ENCODE peak calls at places on chromosomes 3 and 15, in nine cellular contexts. One of them, this sample, is unnamed.

GRCh38 chr3:42729404-42730145 is 27.0 kb upstream of the HHATL start:
- DNase-seq in Karpas-422: no peak
- DNase-seq in heart left ventricle: peak; percentile 68
- DNase-seq in mammary epithelial cell: no peak
- DNase-seq in psoas muscle: no peak
- DNase-seq in GM23338: no peak
- DNase-seq in tibial nerve: no peak
- DNase-seq in SK-N-SH: peak; percentile 49
- DNase-seq in cardiac muscle cell: no peak
- DNase-seq in this sample: no peak

GRCh38 chr3:194285859-194286197 is 65.3 kb downstream of the CPN2 start:
- DNase-seq in Karpas-422: no peak
- DNase-seq in heart left ventricle: no peak
- DNase-seq in mammary epithelial cell: no peak
- DNase-seq in psoas muscle: no peak
- DNase-seq in GM23338: no peak
- DNase-seq in tibial nerve: no peak
- DNase-seq in SK-N-SH: no peak
- DNase-seq in cardiac muscle cell: no peak
- DNase-seq in this sample: no peak

GRCh38 chr15:81410318-81410753 is 36.3 kb upstream of the TMC3 start:
- DNase-seq in Karpas-422: peak; percentile 82
- DNase-seq in heart left ventricle: peak; percentile 66
- DNase-seq in mammary epithelial cell: peak; percentile 68
- DNase-seq in psoas muscle: peak; percentile 71
- DNase-seq in GM23338: peak; percentile 90
- DNase-seq in tibial nerve: peak; percentile 82
- DNase-seq in SK-N-SH: peak; percentile 57
- DNase-seq in cardiac muscle cell: peak; percentile 72
- DNase-seq in this sample: no peak

GRCh38 chr3:35709691-35710090 is 70.4 kb downstream of the ARPP21 start:
- DNase-seq in Karpas-422: no peak
- DNase-seq in heart left ventricle: no peak
- DNase-seq in mammary epithelial cell: no peak
- DNase-seq in psoas muscle: no peak
- DNase-seq in GM23338: peak; percentile 11
- DNase-seq in tibial nerve: no peak
- DNase-seq in SK-N-SH: no peak
- DNase-seq in cardiac muscle cell: no peak
- DNase-seq in this sample: no peak

GRCh38 chr3:51393564-51393963 is 2.5 kb downstream of the RBM15B start:
- DNase-seq in Karpas-422: no peak
- DNase-seq in heart left ventricle: no peak
- DNase-seq in mammary epithelial cell: no peak
- DNase-seq in psoas muscle: no peak
- DNase-seq in GM23338: no peak
- DNase-seq in tibial nerve: no peak
- DNase-seq in SK-N-SH: no peak
- DNase-seq in cardiac muscle cell: no peak
- DNase-seq in this sample: no peak

GRCh38 chr15:31477851-31478250 is 151.2 kb downstream of the KLF13 start:
- DNase-seq in Karpas-422: no peak
- DNase-seq in heart left ventricle: no peak
- DNase-seq in mammary epithelial cell: no peak
- DNase-seq in psoas muscle: no peak
- DNase-seq in GM23338: no peak
- DNase-seq in tibial nerve: no peak
- DNase-seq in SK-N-SH: no peak
- DNase-seq in cardiac muscle cell: no peak
- DNase-seq in this sample: peak; percentile 13

GRCh38 chr15:40693904-40694705 is 869 bp upstream of the RAD51 start:
- DNase-seq in Karpas-422: peak; percentile 75
- DNase-seq in heart left ventricle: no peak
- DNase-seq in mammary epithelial cell: no peak
- DNase-seq in psoas muscle: no peak
- DNase-seq in GM23338: no peak
- DNase-seq in tibial nerve: no peak
- DNase-seq in SK-N-SH: no peak
- DNase-seq in cardiac muscle cell: no peak
- DNase-seq in this sample: no peak

GRCh38 chr3:130748981-130749380 is 2.4 kb upstream of the PIK3R4 start:
- DNase-seq in Karpas-422: no peak
- DNase-seq in heart left ventricle: no peak
- DNase-seq in mammary epithelial cell: no peak
- DNase-seq in psoas muscle: no peak
- DNase-seq in GM23338: no peak
- DNase-seq in tibial nerve: no peak
- DNase-seq in SK-N-SH: no peak
- DNase-seq in cardiac muscle cell: no peak
- DNase-seq in this sample: no peak

GRCh38 chr15:101023501-101024110 is 104.4 kb downstream of the LRRK1 start:
- DNase-seq in Karpas-422: no peak
- DNase-seq in heart left ventricle: peak; percentile 21
- DNase-seq in mammary epithelial cell: no peak
- DNase-seq in psoas muscle: no peak
- DNase-seq in GM23338: no peak
- DNase-seq in tibial nerve: no peak
- DNase-seq in SK-N-SH: no peak
- DNase-seq in cardiac muscle cell: no peak
- DNase-seq in this sample: no peak

GRCh38 chr3:24591661-24592555 is 97.3 kb upstream of the THRB start:
- DNase-seq in Karpas-422: no peak
- DNase-seq in heart left ventricle: no peak
- DNase-seq in mammary epithelial cell: peak; percentile 99
- DNase-seq in psoas muscle: no peak
- DNase-seq in GM23338: no peak
- DNase-seq in tibial nerve: no peak
- DNase-seq in SK-N-SH: no peak
- DNase-seq in cardiac muscle cell: no peak
- DNase-seq in this sample: no peak

GRCh38 chr15:75200765-75201608 is 695 bp upstream of the C15orf39 start:
- DNase-seq in Karpas-422: peak; percentile 73
- DNase-seq in heart left ventricle: peak; percentile 65
- DNase-seq in mammary epithelial cell: peak; percentile 86
- DNase-seq in psoas muscle: no peak
- DNase-seq in GM23338: peak; percentile 94
- DNase-seq in tibial nerve: no peak
- DNase-seq in SK-N-SH: no peak
- DNase-seq in cardiac muscle cell: no peak
- DNase-seq in this sample: peak; percentile 65

GRCh38 chr3:125386811-125387210 is 11.7 kb upstream of the ZNF148 start:
- DNase-seq in Karpas-422: peak; percentile 28
- DNase-seq in heart left ventricle: no peak
- DNase-seq in mammary epithelial cell: no peak
- DNase-seq in psoas muscle: no peak
- DNase-seq in GM23338: no peak
- DNase-seq in tibial nerve: no peak
- DNase-seq in SK-N-SH: no peak
- DNase-seq in cardiac muscle cell: no peak
- DNase-seq in this sample: no peak

GRCh38 chr15:83999396-84000120 is 236.0 kb upstream of the GOLGA6L4 start:
- DNase-seq in Karpas-422: no peak
- DNase-seq in heart left ventricle: no peak
- DNase-seq in mammary epithelial cell: peak; percentile 63
- DNase-seq in psoas muscle: no peak
- DNase-seq in GM23338: no peak
- DNase-seq in tibial nerve: no peak
- DNase-seq in SK-N-SH: no peak
- DNase-seq in cardiac muscle cell: no peak
- DNase-seq in this sample: no peak

GRCh38 chr15:59347915-59348314 is 24.8 kb downstream of the MYO1E start:
- DNase-seq in Karpas-422: no peak
- DNase-seq in heart left ventricle: no peak
- DNase-seq in mammary epithelial cell: no peak
- DNase-seq in psoas muscle: no peak
- DNase-seq in GM23338: peak; percentile 32
- DNase-seq in tibial nerve: no peak
- DNase-seq in SK-N-SH: no peak
- DNase-seq in cardiac muscle cell: no peak
- DNase-seq in this sample: no peak

GRCh38 chr3:59939826-59940426 is 890.1 kb upstream of the CFAP20DC start:
- DNase-seq in Karpas-422: no peak
- DNase-seq in heart left ventricle: no peak
- DNase-seq in mammary epithelial cell: no peak
- DNase-seq in psoas muscle: no peak
- DNase-seq in GM23338: no peak
- DNase-seq in tibial nerve: no peak
- DNase-seq in SK-N-SH: no peak
- DNase-seq in cardiac muscle cell: peak; percentile 88
- DNase-seq in this sample: no peak
- H3K27ac ChIP-seq in Karpas-422: no peak overlapping the region
- H3K27ac ChIP-seq in heart left ventricle: no peak overlapping the region
- H3K27ac ChIP-seq in mammary epithelial cell: no peak overlapping the region
- H3K27ac ChIP-seq in psoas muscle: no peak overlapping the region
- H3K27ac ChIP-seq in GM23338: no peak overlapping the region
- H3K27ac ChIP-seq in tibial nerve: no peak overlapping the region
- H3K27ac ChIP-seq in SK-N-SH: no peak overlapping the region
- H3K27ac ChIP-seq in cardiac muscle cell: peak overlapping the region; percentile 75
- H3K27ac ChIP-seq in this sample: no peak overlapping the region

GRCh38 chr15:88651293-88651692 is 12.5 kb downstream of the ISG20 start:
- DNase-seq in Karpas-422: no peak
- DNase-seq in heart left ventricle: no peak
- DNase-seq in mammary epithelial cell: no peak
- DNase-seq in psoas muscle: no peak
- DNase-seq in GM23338: no peak
- DNase-seq in tibial nerve: no peak
- DNase-seq in SK-N-SH: no peak
- DNase-seq in cardiac muscle cell: no peak
- DNase-seq in this sample: peak; percentile 23

GRCh38 chr15:88648357-88649214 is 9.8 kb downstream of the ISG20 start:
- DNase-seq in Karpas-422: no peak
- DNase-seq in heart left ventricle: no peak
- DNase-seq in mammary epithelial cell: peak; percentile 47
- DNase-seq in psoas muscle: no peak
- DNase-seq in GM23338: no peak
- DNase-seq in tibial nerve: peak; percentile 6
- DNase-seq in SK-N-SH: peak; percentile 29
- DNase-seq in cardiac muscle cell: no peak
- DNase-seq in this sample: peak; percentile 80

GRCh38 chr15:88650556-88650955 is 11.7 kb downstream of the ISG20 start:
- DNase-seq in Karpas-422: no peak
- DNase-seq in heart left ventricle: no peak
- DNase-seq in mammary epithelial cell: no peak
- DNase-seq in psoas muscle: no peak
- DNase-seq in GM23338: no peak
- DNase-seq in tibial nerve: peak; percentile 3
- DNase-seq in SK-N-SH: no peak
- DNase-seq in cardiac muscle cell: no peak
- DNase-seq in this sample: no peak

GRCh38 chr15:88649286-88649733 is 10.5 kb downstream of the ISG20 start:
- DNase-seq in Karpas-422: no peak
- DNase-seq in heart left ventricle: peak; percentile 77
- DNase-seq in mammary epithelial cell: peak; percentile 94
- DNase-seq in psoas muscle: no peak
- DNase-seq in GM23338: no peak
- DNase-seq in tibial nerve: peak; percentile 45
- DNase-seq in SK-N-SH: peak; percentile 43
- DNase-seq in cardiac muscle cell: no peak
- DNase-seq in this sample: no peak

GRCh38 chr15:88649753-88650551 is 11.1 kb downstream of the ISG20 start:
- DNase-seq in Karpas-422: no peak
- DNase-seq in heart left ventricle: no peak
- DNase-seq in mammary epithelial cell: no peak
- DNase-seq in psoas muscle: no peak
- DNase-seq in GM23338: no peak
- DNase-seq in tibial nerve: peak; percentile 4
- DNase-seq in SK-N-SH: no peak
- DNase-seq in cardiac muscle cell: peak; percentile 23
- DNase-seq in this sample: no peak
- H3K27ac ChIP-seq in Karpas-422: no peak overlapping the region
- H3K27ac ChIP-seq in heart left ventricle: peak overlapping the region; percentile 55
- H3K27ac ChIP-seq in mammary epithelial cell: peak overlapping the region; percentile 2
- H3K27ac ChIP-seq in psoas muscle: no peak overlapping the region
- H3K27ac ChIP-seq in GM23338: no peak overlapping the region
- H3K27ac ChIP-seq in tibial nerve: peak overlapping the region; percentile 96
- H3K27ac ChIP-seq in SK-N-SH: no peak overlapping the region
- H3K27ac ChIP-seq in cardiac muscle cell: no peak overlapping the region
- H3K27ac ChIP-seq in this sample: no peak overlapping the region

GRCh38 chr15:34815836-34816235 is 20.5 kb upstream of the ACTC1 start:
- DNase-seq in Karpas-422: no peak
- DNase-seq in heart left ventricle: no peak
- DNase-seq in mammary epithelial cell: no peak
- DNase-seq in psoas muscle: no peak
- DNase-seq in GM23338: no peak
- DNase-seq in tibial nerve: no peak
- DNase-seq in SK-N-SH: no peak
- DNase-seq in cardiac muscle cell: no peak
- DNase-seq in this sample: no peak

GRCh38 chr15:34810455-34811146 is 15.3 kb upstream of the ACTC1 start:
- DNase-seq in Karpas-422: no peak
- DNase-seq in heart left ventricle: no peak
- DNase-seq in mammary epithelial cell: peak; percentile 92
- DNase-seq in psoas muscle: no peak
- DNase-seq in GM23338: no peak
- DNase-seq in tibial nerve: no peak
- DNase-seq in SK-N-SH: no peak
- DNase-seq in cardiac muscle cell: no peak
- DNase-seq in this sample: no peak

GRCh38 chr15:34809186-34809585 is 13.8 kb upstream of the ACTC1 start:
- DNase-seq in Karpas-422: no peak
- DNase-seq in heart left ventricle: no peak
- DNase-seq in mammary epithelial cell: no peak
- DNase-seq in psoas muscle: no peak
- DNase-seq in GM23338: no peak
- DNase-seq in tibial nerve: no peak
- DNase-seq in SK-N-SH: no peak
- DNase-seq in cardiac muscle cell: no peak
- DNase-seq in this sample: no peak

GRCh38 chr15:34812369-34812768 is 17.0 kb upstream of the ACTC1 start:
- DNase-seq in Karpas-422: no peak
- DNase-seq in heart left ventricle: no peak
- DNase-seq in mammary epithelial cell: peak; percentile 44
- DNase-seq in psoas muscle: no peak
- DNase-seq in GM23338: no peak
- DNase-seq in tibial nerve: no peak
- DNase-seq in SK-N-SH: no peak
- DNase-seq in cardiac muscle cell: no peak
- DNase-seq in this sample: no peak

GRCh38 chr15:34813446-34814190 is 18.3 kb upstream of the ACTC1 start:
- DNase-seq in Karpas-422: no peak
- DNase-seq in heart left ventricle: no peak
- DNase-seq in mammary epithelial cell: no peak
- DNase-seq in psoas muscle: no peak
- DNase-seq in GM23338: no peak
- DNase-seq in tibial nerve: no peak
- DNase-seq in SK-N-SH: no peak
- DNase-seq in cardiac muscle cell: peak; percentile 14
- DNase-seq in this sample: no peak
- H3K27ac ChIP-seq in Karpas-422: no peak overlapping the region
- H3K27ac ChIP-seq in heart left ventricle: peak overlapping the region; percentile 17
- H3K27ac ChIP-seq in mammary epithelial cell: no peak overlapping the region
- H3K27ac ChIP-seq in psoas muscle: no peak overlapping the region
- H3K27ac ChIP-seq in GM23338: no peak overlapping the region
- H3K27ac ChIP-seq in tibial nerve: no peak overlapping the region
- H3K27ac ChIP-seq in SK-N-SH: no peak overlapping the region
- H3K27ac ChIP-seq in cardiac muscle cell: peak overlapping the region; percentile 95
- H3K27ac ChIP-seq in this sample: no peak overlapping the region

DNA sequence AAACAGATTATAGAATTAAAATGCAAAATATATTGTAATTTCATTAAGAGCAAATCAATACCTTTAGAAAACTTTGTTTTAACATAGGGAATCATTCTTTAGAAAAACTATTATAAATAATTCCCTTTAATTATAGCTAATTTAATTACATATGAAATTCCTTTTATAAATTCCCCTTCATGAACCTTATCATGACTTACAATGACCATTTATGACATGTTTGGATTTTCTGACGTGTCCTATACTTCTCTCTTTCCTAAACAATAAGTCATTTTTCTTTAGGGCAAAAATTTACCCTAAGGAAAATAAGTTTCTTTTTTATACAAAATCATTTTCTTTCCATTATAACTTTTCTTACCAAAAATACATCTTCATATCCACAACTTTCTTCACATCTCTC is 37.8 kb downstream of the PRR20G start:
- DNase-seq in Karpas-422: no peak
- DNase-seq in heart left ventricle: no peak
- DNase-seq in mammary epithelial cell: no peak
- DNase-seq in psoas muscle: no peak
- DNase-seq in GM23338: peak; percentile 33
- DNase-seq in tibial nerve: no peak
- DNase-seq in SK-N-SH: no peak
- DNase-seq in cardiac muscle cell: no peak
- DNase-seq in this sample: no peak
- H3K27ac ChIP-seq in Karpas-422: no peak overlapping the region
- H3K27ac ChIP-seq in heart left ventricle: no peak overlapping the region
- H3K27ac ChIP-seq in mammary epithelial cell: no peak overlapping the region
- H3K27ac ChIP-seq in psoas muscle: no peak overlapping the region
- H3K27ac ChIP-seq in GM23338: no peak overlapping the region
- H3K27ac ChIP-seq in tibial nerve: no peak overlapping the region
- H3K27ac ChIP-seq in SK-N-SH: no peak overlapping the region
- H3K27ac ChIP-seq in cardiac muscle cell: no peak overlapping the region
- H3K27ac ChIP-seq in this sample: no peak overlapping the region